ENCODE peak calls at places on chromosomes 7 and 10, in four cellular contexts. T is SK-N-SH; Y is thoracic aorta; N is effector memory CD4-positive, alpha-beta T cell. E is an unnamed sample.

GRCh38 chr10:108598320-108598695 is 1325.0 kb downstream of the XPNPEP1 start:
- DNase-seq in T (no peak), Y (no peak), N (no peak), E (no peak)

GRCh38 chr7:27237735-27238334 is 4.8 kb upstream of the EVX1 start:
- DNase-seq in T (no peak), Y (no peak), N (no peak), E (no peak)

GRCh38 chr7:137992738-137993394 is 9.0 kb downstream of the CREB3L2 start:
- DNase-seq in T (no peak), Y (no peak), N (no peak), E (peak; percentile 90)

GRCh38 chr10:131872837-131873375 is 27.9 kb upstream of the PPP2R2D start:
- DNase-seq in T (no peak), Y (no peak), N (no peak), E (no peak)

GRCh38 chr7:2288986-2289611 is 25.1 kb downstream of the SNX8 start:
- DNase-seq in T (no peak), Y (no peak), N (no peak), E (no peak)

GRCh38 chr7:157683251-157684156 is 346.7 kb downstream of the DNAJB6 start:
- DNase-seq in T (peak; percentile 38), Y (no peak), N (no peak), E (no peak)

GRCh38 chr10:12780634-12781601 is 220.6 kb downstream of the CCDC3 start:
- DNase-seq in T (no peak), Y (no peak), N (no peak), E (no peak)

GRCh38 chr7:85413718-85414117 is 226.9 kb upstream of the SEMA3D start:
- DNase-seq in T (no peak), Y (no peak), N (no peak), E (no peak)

GRCh38 chr10:72099054-72099921 is 10.9 kb upstream of the SPOCK2 start:
- DNase-seq in T (no peak), Y (no peak), N (no peak), E (no peak)

GRCh38 chr10:73910764-73911552 is at the start of gene PLAU:
- DNase-seq in T (peak; percentile 86), Y (no peak), N (peak; percentile 12), E (no peak)

GRCh38 chr10:114513397-114513796 is 109.1 kb upstream of the AFAP1L2 start:
- DNase-seq in T (no peak), Y (no peak), N (no peak), E (no peak)

GRCh38 chr10:87845624-87846377 is 17.5 kb downstream of the KLLN start:
- DNase-seq in T (no peak), Y (no peak), N (no peak), E (no peak)

GRCh38 chr7:13990319-13990983 is 985 bp upstream of the ETV1 start:
- DNase-seq in T (peak; percentile 48), Y (peak; percentile 8), N (no peak), E (peak; percentile 51)

GRCh38 chr10:31071232-31071999 is 39.8 kb upstream of the ZNF438 start:
- DNase-seq in T (no peak), Y (no peak), N (no peak), E (no peak)

GRCh38 chr10:10930979-10931743 is 86.5 kb upstream of the CELF2 start:
- DNase-seq in T (no peak), Y (no peak), N (no peak), E (no peak)

GRCh38 chr7:108486291-108486966 is 30.2 kb upstream of the NRCAM start:
- DNase-seq in T (no peak), Y (no peak), N (no peak), E (no peak)

GRCh38 chr10:14481752-14482151 is 151.0 kb upstream of the FRMD4A start:
- DNase-seq in T (no peak), Y (no peak), N (no peak), E (no peak)

GRCh38 chr10:120076966-120077706 is 184.6 kb downstream of the SEC23IP start:
- DNase-seq in T (no peak), Y (no peak), N (no peak), E (no peak)

GRCh38 chr10:61124748-61125147 is 180.8 kb upstream of the RHOBTB1 start:
- DNase-seq in T (no peak), Y (no peak), N (no peak), E (no peak)

GRCh38 chr10:86899670-86900276 is 57.6 kb downstream of the MMRN2 start:
- DNase-seq in T (peak; percentile 60), Y (peak; percentile 15), N (peak; percentile 11), E (peak; percentile 58)

GRCh38 chr7:151945224-151945623 is 11.0 kb upstream of the GALNTL5 start:
- DNase-seq in T (no peak), Y (no peak), N (no peak), E (no peak)

GRCh38 chr7:132766660-132767059 is 190.4 kb upstream of the PLXNA4 start:
- DNase-seq in T (no peak), Y (no peak), N (no peak), E (no peak)

GRCh38 chr10:26555719-26556368 is 117.7 kb downstream of the APBB1IP start:
- DNase-seq in T (no peak), Y (peak; percentile 35), N (no peak), E (peak; percentile 32)

GRCh38 chr7:41503438-41503837 is 199.5 kb downstream of the INHBA start:
- DNase-seq in T (no peak), Y (no peak), N (no peak), E (no peak)

GRCh38 chr10:79354615-79355014 is 7.3 kb downstream of the PPIF start:
- DNase-seq in T (no peak), Y (no peak), N (no peak), E (no peak)

GRCh38 chr10:79353000-79353406 is 5.7 kb downstream of the PPIF start:
- DNase-seq in T (no peak), Y (no peak), N (no peak), E (no peak)

GRCh38 chr10:79355420-79356010 is 8.2 kb downstream of the PPIF start:
- DNase-seq in T (no peak), Y (no peak), N (no peak), E (no peak)

GRCh38 chr10:79353726-79354125 is 6.5 kb downstream of the PPIF start:
- DNase-seq in T (no peak), Y (no peak), N (no peak), E (no peak)

GRCh38 chr10:79354141-79354540 is 6.9 kb downstream of the PPIF start:
- DNase-seq in T (no peak), Y (no peak), N (no peak), E (no peak)
- H3K36me3 ChIP-seq in T (peaks cover 63% of the 10 kb centered on the region), Y (peaks cover 21% of the 10 kb centered on the region), N (peaks cover 71% of the 10 kb centered on the region), E (no peaks in the 10 kb centered on the region)

GRCh38 chr10:3124412-3125175 is 48.0 kb downstream of the PITRM1 start:
- DNase-seq in T (no peak), Y (no peak), N (no peak), E (no peak)

GRCh38 chr10:3122486-3123205 is 49.9 kb downstream of the PITRM1 start:
- DNase-seq in T (no peak), Y (no peak), N (no peak), E (no peak)

GRCh38 chr10:3123571-3124411 is 48.8 kb downstream of the PITRM1 start:
- DNase-seq in T (no peak), Y (no peak), N (no peak), E (no peak)

GRCh38 chr10:3119796-3120459 is 52.6 kb downstream of the PFKP start:
- DNase-seq in T (peak; percentile 77), Y (no peak), N (no peak), E (no peak)

DNA sequence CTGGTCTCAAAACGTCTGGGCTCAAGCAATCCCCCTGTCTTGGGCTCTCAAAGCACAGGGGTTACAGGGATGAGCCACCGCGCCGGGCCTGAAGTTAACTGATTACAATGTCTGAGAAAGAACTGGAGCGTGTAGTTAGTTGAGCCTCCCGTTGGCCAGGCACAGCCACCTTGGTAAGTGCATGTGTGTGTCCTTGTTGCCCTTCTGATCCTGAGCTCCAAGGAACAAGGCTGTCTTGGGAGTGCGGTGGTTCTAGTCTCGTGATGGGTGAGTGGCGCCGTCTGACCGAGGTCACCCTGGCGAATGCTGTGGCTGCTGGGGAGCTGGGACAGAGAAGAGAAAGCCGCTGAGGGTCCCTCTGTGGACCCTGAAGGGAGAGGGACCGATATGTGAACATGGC is 50.5 kb downstream of the PITRM1 start:
- DNase-seq in T (no peak), Y (no peak), N (no peak), E (no peak)
- H3K36me3 ChIP-seq in T (peaks cover 80% of the 10 kb centered on the region), Y (peaks cover 14% of the 10 kb centered on the region), N (peaks cover 47% of the 10 kb centered on the region), E (peaks cover 61% of the 10 kb centered on the region)

DNA sequence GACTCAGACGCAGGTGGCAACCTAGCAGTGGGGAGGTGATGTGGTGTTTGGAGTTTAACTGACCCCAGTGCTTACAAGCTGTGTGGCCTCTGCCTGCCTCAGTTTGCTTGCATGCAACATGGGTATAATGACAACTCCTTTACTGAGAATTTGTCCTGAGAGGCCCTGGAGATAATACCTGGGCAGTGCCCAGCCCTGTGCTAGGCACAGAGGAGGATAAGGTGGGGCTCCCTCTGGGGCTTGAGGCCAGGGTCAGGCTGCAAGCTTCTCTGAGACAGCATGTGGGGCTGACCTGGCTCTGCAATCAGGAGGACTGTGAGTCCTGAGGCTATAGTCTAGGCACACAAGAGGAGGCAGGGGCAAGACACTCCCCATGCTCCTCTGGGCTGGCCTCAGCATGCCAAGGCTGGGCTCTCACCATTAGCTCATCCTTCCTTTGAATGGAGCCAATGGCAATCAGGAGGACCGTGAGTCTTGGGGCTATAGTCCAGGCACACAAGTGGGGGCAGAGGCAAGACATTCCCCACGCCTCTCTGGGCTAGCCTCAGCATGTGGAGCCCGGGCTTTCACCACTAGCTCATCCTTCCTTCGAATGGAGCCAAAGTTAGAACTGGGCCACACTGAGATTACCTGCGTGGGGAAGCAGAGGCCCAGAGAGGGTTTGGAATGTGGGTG is 147.9 kb downstream of the RPS24 start:
- DNase-seq in T (no peak), Y (no peak), N (no peak), E (no peak)
- H3K36me3 ChIP-seq in T (no peaks in the 10 kb centered on the region), Y (no peaks in the 10 kb centered on the region), N (no peaks in the 10 kb centered on the region), E (no peaks in the 10 kb centered on the region)

GRCh38 chr7:50761722-50762121 is 21.0 kb downstream of the GRB10 start:
- DNase-seq in T (no peak), Y (no peak), N (no peak), E (no peak)
- H3K36me3 ChIP-seq in T (no peaks in the 10 kb centered on the region), Y (no peaks in the 10 kb centered on the region), N (no peaks in the 10 kb centered on the region), E (no peaks in the 10 kb centered on the region)